ENCODE peak calls at places on chromosomes 7 and 10, in ten cellular contexts. C is stomach, Q is adrenal gland, I is uterus, Z is right lobe of liver, E is ovary, Y is testis, L is heart left ventricle, F is GM12878, S is suprapubic skin. M is an unnamed sample. For H3K4me1, the result is how much of the 10 kb centered on the place peaks cover.

GRCh38 chr10:49285232-49285631 is 13.7 kb upstream of the C10orf71 start:
- DNase-seq in I (no peak), L (peak), F (no peak), Y (no peak), E (no peak), Q (peak), Z (no peak), S (no peak), C (peak), M (no peak)

GRCh38 chr10:51171946-51172345 is 97.7 kb downstream of the PRKG1 start:
- DNase-seq in Z (no peak), I (no peak), Q (no peak), F (no peak), C (no peak), E (no peak), Y (no peak), L (no peak), S (no peak), M (no peak)

GRCh38 chr7:27109533-27110162 is 7.2 kb upstream of the HOXA2 start:
- DNase-seq in Z (no peak), L (no peak), C (no peak), Y (no peak), E (no peak), F (no peak), I (no peak), Q (no peak), S (no peak), M (no peak)

GRCh38 chr7:4799508-4800268 is 24.3 kb downstream of the AP5Z1 start:
- DNase-seq in S (no peak), Q (no peak), L (peak), E (peak), I (no peak), Z (no peak), F (no peak), Y (no peak), C (no peak), M (no peak)

GRCh38 chr10:86950349-86950748 is 7.1 kb downstream of the MMRN2 start:
- DNase-seq in L (no peak), S (peak), E (no peak), F (no peak), Q (peak), Y (peak), C (no peak), Z (no peak), I (peak), M (no peak)

GRCh38 chr7:138188290-138188858 is 112.1 kb downstream of the AKR1D1 start:
- DNase-seq in I (no peak), Y (no peak), Z (no peak), F (no peak), E (no peak), S (no peak), Q (no peak), C (no peak), L (no peak), M (no peak)

GRCh38 chr10:126836009-126836408 is 69.2 kb upstream of the DOCK1 start:
- DNase-seq in F (no peak), Y (no peak), E (no peak), L (no peak), S (no peak), Q (no peak), C (no peak), I (no peak), Z (no peak), M (no peak)

GRCh38 chr10:117007080-117007479 is 2.1 kb upstream of the SHTN1 start:
- DNase-seq in C (no peak), S (no peak), I (no peak), Q (no peak), Z (no peak), L (no peak), F (no peak), Y (no peak), E (no peak), M (no peak)

GRCh38 chr10:52644678-52645434 is 127.7 kb downstream of the MBL2 start:
- DNase-seq in C (peak), I (no peak), Y (peak), Z (no peak), Q (peak), E (no peak), S (no peak), L (no peak), F (no peak), M (no peak)

GRCh38 chr10:119365773-119366640 is 158.6 kb downstream of the GRK5 start:
- DNase-seq in L (peak), E (no peak), Y (no peak), Q (no peak), I (no peak), F (no peak), C (no peak), Z (no peak), S (peak), M (no peak)

DNA sequence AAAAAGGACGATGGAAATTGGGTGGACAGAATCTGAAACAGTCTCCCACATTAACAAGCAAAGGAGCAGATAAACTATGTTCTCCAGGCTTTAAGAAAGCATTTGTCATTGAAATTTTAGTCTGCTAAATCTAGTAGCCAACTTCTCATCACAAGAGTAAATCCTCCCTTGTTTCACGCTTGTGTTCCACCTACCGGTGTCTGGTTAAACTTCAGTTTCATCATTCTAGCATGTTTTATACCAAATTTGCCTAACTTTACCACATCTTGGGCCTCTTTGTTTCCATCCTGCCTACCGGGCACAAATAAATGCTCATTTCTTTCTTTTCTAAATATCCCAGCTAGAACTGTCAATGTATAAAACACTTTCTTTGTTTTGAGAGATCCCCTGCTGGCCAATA is 5.8 kb downstream of the LIPA start:
- DNase-seq in Y (no peak), F (no peak), Q (no peak), S (no peak), Z (no peak), L (no peak), C (no peak), E (no peak), I (no peak), M (no peak)
- H3K4me1 ChIP-seq in Y (under half), F (under half), Q (under half), S (under half), Z (under half), L (under half), C (under half), E (under half), I (under half), M (under half)

DNA sequence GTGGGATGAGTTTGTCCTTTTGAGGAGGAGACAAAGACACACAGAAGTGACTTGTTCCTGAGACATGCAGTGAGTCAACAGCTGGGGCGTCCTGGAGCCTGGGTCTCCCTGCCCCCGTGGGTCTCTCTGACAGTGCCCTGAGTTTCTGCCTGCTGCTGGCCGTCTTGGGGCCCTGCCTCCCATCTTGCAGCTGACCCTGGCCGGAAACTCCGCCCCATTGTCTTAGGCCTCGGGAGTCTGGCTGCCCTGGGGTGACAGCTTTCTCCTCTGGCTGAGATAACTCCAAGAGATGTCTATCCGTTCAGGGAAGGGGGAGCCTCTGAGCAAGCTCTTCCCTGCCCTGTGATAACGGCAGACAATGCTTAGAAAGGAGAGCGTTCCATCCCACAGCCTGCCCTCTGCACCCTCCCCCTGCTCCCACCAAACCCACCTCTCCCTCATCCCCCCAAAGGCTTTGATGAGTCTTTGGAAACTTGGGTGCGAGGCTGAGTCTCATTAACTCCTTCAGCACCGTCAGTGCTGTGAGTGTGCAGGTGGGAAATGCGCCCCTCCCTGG is 69.5 kb upstream of the PODXL start:
- DNase-seq in C (no peak), Z (no peak), E (no peak), F (no peak), Q (peak), I (peak), L (peak), Y (no peak), S (no peak), M (no peak)
- TF ChIP-seq CTCF in C (no peak), Z (no peak), E (no peak), F (no peak), Q (no peak), I (no peak), L (no peak), Y (no peak), S (no peak), M (no peak)

GRCh38 chr7:24777811-24778210 is 20.5 kb upstream of the GSDME start:
- DNase-seq in Z (no peak), Y (no peak), L (no peak), F (no peak), S (no peak), Q (no peak), I (no peak), E (no peak), C (no peak), M (no peak)

GRCh38 chr7:24781106-24781505 is 23.8 kb upstream of the GSDME start:
- DNase-seq in Z (no peak), Q (peak), Y (no peak), S (no peak), L (no peak), F (no peak), C (no peak), E (no peak), I (no peak), M (no peak)

GRCh38 chr7:24779283-24779655 is 22.0 kb upstream of the GSDME start:
- DNase-seq in Z (no peak), Y (no peak), I (no peak), L (no peak), E (no peak), Q (no peak), S (no peak), F (no peak), C (no peak), M (no peak)

GRCh38 chr7:24783731-24784130 is 26.5 kb upstream of the GSDME start:
- DNase-seq in L (no peak), Z (no peak), Q (no peak), I (no peak), E (no peak), C (no peak), F (no peak), Y (no peak), S (no peak), M (no peak)

DNA sequence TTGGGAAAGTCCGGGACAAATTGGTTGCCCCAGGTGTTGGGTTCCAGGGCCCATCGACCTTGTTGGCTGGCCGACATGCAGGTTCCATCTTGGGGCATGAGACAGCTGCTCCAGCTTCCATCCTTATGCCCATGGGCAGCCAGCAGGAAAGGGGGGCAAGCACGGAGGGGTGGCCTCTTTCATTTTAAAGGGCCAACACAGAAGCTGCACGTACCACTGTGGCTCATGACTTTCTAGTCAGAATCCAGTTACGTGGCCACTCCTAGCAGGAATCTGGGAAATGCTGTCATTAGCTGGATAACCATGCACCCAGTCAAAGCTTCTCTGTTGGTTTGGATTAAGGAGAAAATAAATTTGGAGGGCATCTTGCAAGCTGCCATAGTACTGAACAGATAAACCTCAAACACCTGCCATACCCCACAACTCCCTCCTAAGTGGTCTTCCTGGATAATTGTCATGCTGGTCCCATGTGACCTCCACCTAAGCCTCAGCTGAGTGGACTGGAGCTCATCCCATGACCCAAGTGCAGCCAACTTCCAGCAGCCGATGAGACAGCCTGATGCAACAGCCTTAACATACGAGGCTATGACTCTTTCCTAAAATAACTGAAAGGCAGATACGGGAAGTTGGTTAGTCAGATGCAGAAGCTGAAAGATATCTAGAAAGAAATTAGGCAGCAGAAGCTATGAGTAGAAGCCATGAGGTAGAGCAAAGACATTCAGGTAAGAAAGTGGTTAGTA is 21.4 kb upstream of the GSDME start:
- DNase-seq in Q (peak), L (peak), Z (no peak), S (peak), F (no peak), I (no peak), E (no peak), C (no peak), Y (peak), M (no peak)
- TF ChIP-seq POLR2A in Q (no peak), L (no peak), Z (no peak), S (no peak), F (peak), I (no peak), E (no peak), C (no peak), Y (no peak), M (no peak)

GRCh38 chr10:132133449-132134291 is 53.1 kb upstream of the DPYSL4 start:
- DNase-seq in I (no peak), E (peak), F (no peak), C (no peak), Q (no peak), L (peak), Z (peak), S (peak), Y (no peak), M (no peak)
- H3K4me1 ChIP-seq in I (under half), E (under half), F (under half), C (under half), Q (under half), L (under half), Z (under half), S (under half), Y (under half), M (under half)